ENCODE peak calls at places on chromosomes 4 and X, in nine cellular contexts. W is nephron progenitor cell, A is AG09319, U is hepatocyte, D is ascending aorta, Z is upper lobe of right lung, N is dorsolateral prefrontal cortex, I is cardiac muscle cell, Y is GM12864. Q is an unnamed sample.
A peak's percentile ranks its signal among the peaks of the same experiment; 100 is the strongest.

GRCh38 chr4:7332216-7333023 is 102.3 kb downstream of the PSAPL1 start:
- DNase-seq in W (no peak), A (no peak), U (peak; percentile 43), D (no peak), Z (no peak), N (peak; percentile 51), I (no peak), Y (no peak), Q (no peak)

GRCh38 chrX:21885568-21885967 is 29.8 kb downstream of the YY2 start:
- DNase-seq in W (no peak), A (no peak), U (no peak), D (no peak), Z (no peak), N (no peak), I (peak; percentile 71), Y (no peak), Q (no peak)

GRCh38 chr4:80202784-80203553 is 5.7 kb downstream of the PRDM8 start:
- DNase-seq in W (peak; percentile 62), A (no peak), U (peak; percentile 38), D (no peak), Z (peak; percentile 68), N (peak; percentile 63), I (peak; percentile 55), Y (no peak), Q (peak; percentile 87)

GRCh38 chrX:40570346-40571093 is 10.2 kb upstream of the ATP6AP2 start:
- DNase-seq in W (no peak), A (no peak), U (no peak), D (no peak), Z (no peak), N (no peak), I (no peak), Y (peak; percentile 44), Q (peak; percentile 73)

GRCh38 chr4:7433376-7434140 is 1.2 kb downstream of the PSAPL1 start:
- DNase-seq in W (no peak), A (no peak), U (no peak), D (no peak), Z (no peak), N (no peak), I (no peak), Y (no peak), Q (no peak)

GRCh38 chr4:1953335-1953734 is 55.4 kb downstream of the NELFA start:
- DNase-seq in W (no peak), A (no peak), U (no peak), D (no peak), Z (no peak), N (no peak), I (no peak), Y (no peak), Q (no peak)

GRCh38 chrX:136761410-136761809 is 19.3 kb downstream of the ARHGEF6 start:
- DNase-seq in W (no peak), A (no peak), U (no peak), D (no peak), Z (no peak), N (no peak), I (no peak), Y (no peak), Q (no peak)

GRCh38 chr4:147453561-147454141 is 27.2 kb upstream of the EDNRA start:
- DNase-seq in W (no peak), A (peak; percentile 12), U (peak; percentile 24), D (no peak), Z (no peak), N (no peak), I (no peak), Y (no peak), Q (no peak)

GRCh38 chr4:118353452-118353851 is 649 bp upstream of the PRSS12 start:
- DNase-seq in W (no peak), A (no peak), U (no peak), D (no peak), Z (no peak), N (no peak), I (no peak), Y (no peak), Q (peak; percentile 21)

GRCh38 chr4:135917016-135917415 is 1615.3 kb downstream of the PCDH18 start:
- DNase-seq in W (no peak), A (no peak), U (no peak), D (no peak), Z (no peak), N (no peak), I (no peak), Y (no peak), Q (no peak)

GRCh38 chrX:86806786-86807185 is 658.5 kb downstream of the DACH2 start:
- DNase-seq in W (peak; percentile 8), A (no peak), U (peak; percentile 21), D (no peak), Z (no peak), N (no peak), I (peak; percentile 52), Y (no peak), Q (peak; percentile 41)

GRCh38 chr4:145909773-145910172 is 28.9 kb downstream of the ZNF827 start:
- DNase-seq in W (no peak), A (no peak), U (no peak), D (no peak), Z (no peak), N (no peak), I (no peak), Y (no peak), Q (no peak)

GRCh38 chr4:127425202-127425845 is 207.4 kb upstream of the INTU start:
- DNase-seq in W (no peak), A (no peak), U (no peak), D (no peak), Z (no peak), N (no peak), I (no peak), Y (no peak), Q (no peak)
- TF ChIP-seq CTCF in W (no peak), A (no peak), U (no peak), D (no peak), Z (no peak), N (no peak), I (no peak), Y (no peak), Q (no peak)

DNA sequence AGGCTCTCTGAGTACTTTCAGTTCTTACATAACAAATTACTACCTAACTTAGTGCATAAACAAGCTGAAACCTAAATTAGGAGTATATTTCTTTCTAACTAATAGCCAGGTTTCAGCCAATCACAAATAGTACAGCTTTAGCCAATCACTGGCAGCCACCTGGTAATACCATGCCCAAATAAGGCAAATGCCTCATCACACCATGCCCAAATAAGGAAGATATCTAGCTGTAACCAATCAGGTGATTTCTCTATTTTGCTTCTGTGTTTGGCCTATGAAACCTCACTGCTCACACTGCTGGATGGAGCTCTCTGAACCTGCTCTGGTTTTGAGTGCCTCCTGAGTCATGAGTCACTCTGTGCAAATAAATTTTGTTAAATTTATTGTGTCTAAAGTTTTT is 113.5 kb downstream of the DDIT4L start:
- DNase-seq in W (no peak), A (no peak), U (no peak), D (no peak), Z (no peak), N (no peak), I (no peak), Y (no peak), Q (peak; percentile 4)
- TF ChIP-seq CTCF in W (no peak), A (no peak), U (no peak), D (no peak), Z (no peak), N (no peak), I (no peak), Y (no peak), Q (no peak)

DNA sequence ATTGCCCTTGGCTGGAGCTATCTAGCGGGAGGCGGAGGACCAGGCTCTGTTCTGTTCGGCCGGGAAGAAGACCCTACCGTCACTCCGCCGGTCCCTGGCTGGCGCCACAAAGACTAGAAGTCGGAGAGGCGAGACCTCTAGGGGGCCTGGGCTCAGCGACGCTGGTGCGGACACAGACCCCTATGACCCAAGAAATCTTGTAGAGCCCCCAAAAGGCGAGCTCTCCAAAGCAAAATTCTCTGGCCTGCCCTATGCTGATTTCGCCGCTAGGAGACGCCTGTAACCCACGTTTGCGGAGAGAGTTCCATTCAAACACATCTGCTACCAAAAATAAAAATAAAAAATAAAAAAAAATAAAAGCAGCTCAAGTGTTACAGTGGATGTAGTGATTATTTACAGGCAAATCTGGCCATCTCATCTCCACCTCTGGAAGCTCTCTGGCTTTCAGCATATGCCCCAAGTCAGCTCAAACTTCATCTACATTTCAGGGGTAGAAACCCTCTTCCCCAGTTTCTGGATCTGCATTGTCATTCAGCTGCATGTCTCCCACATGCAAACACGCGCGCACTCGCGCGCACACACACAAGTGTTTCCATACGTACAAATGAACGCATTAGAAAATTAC is 2.4 kb upstream of the PCDH10 start:
- DNase-seq in W (peak; percentile 77), A (no peak), U (peak; percentile 69), D (no peak), Z (no peak), N (peak; percentile 81), I (peak; percentile 77), Y (no peak), Q (peak; percentile 25)
- TF ChIP-seq CTCF in W (peak; percentile 97), A (peak; percentile 97), U (peak; percentile 98), D (peak; percentile 75), Z (peak; percentile 79), N (peak; percentile 88), I (peak; percentile 99), Y (peak; percentile 80), Q (peak; percentile 78)

GRCh38 chr4:12724520-12724919 is 759.6 kb downstream of the RAB28 start:
- DNase-seq in W (no peak), A (no peak), U (peak; percentile 42), D (no peak), Z (no peak), N (no peak), I (peak; percentile 20), Y (no peak), Q (peak; percentile 42)

GRCh38 chr4:12723849-12724447 is 760.2 kb downstream of the RAB28 start:
- DNase-seq in W (no peak), A (no peak), U (peak; percentile 42), D (no peak), Z (no peak), N (no peak), I (peak; percentile 57), Y (no peak), Q (no peak)

GRCh38 chr4:12734586-12734985 is 749.6 kb downstream of the RAB28 start:
- DNase-seq in W (no peak), A (no peak), U (no peak), D (no peak), Z (no peak), N (no peak), I (no peak), Y (no peak), Q (no peak)

DNA sequence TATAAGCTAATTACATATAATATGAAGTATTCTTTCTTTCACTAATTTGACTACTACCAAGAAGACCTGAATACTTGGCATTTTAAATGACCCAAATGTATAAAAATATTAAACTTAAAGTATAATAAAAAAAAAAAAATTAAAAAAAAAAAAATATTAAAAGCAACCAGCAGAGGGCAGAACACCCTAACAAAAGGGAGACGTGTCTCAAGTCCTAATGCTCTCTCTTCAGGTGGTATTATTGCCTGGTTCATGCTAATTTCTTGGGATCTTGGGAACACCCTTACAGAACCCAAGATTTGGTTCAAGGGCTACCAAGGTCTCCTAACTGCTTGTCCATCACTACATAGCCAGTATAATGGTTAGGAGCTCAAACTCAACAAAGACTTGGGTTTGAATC is 754.8 kb downstream of the RAB28 start:
- DNase-seq in W (no peak), A (no peak), U (peak; percentile 22), D (no peak), Z (no peak), N (no peak), I (peak; percentile 32), Y (no peak), Q (peak; percentile 41)
- TF ChIP-seq CTCF in W (peak; percentile 65), A (peak; percentile 23), U (peak; percentile 61), D (no peak), Z (peak; percentile 41), N (peak; percentile 56), I (peak; percentile 36), Y (peak; percentile 45), Q (no peak)